ENCODE peak calls at places on chromosomes 11 and 22, in four cellular contexts. One of them, this sample, is unnamed.

GRCh38 chr11:82797595-82797971 is 63.9 kb upstream of the FAM181B start:
- DNase-seq in osteocyte: no peak
- DNase-seq in stomach: no peak
- DNase-seq in activated CD8-positive, alpha-beta T cell treated with anti-CD3 and anti-CD28 coated beads for 36 hours: no peak
- DNase-seq in this sample: no peak

GRCh38 chr11:1548221-1549070 is 23.6 kb downstream of the DUSP8 start:
- DNase-seq in stomach: peak
- DNase-seq in osteocyte: no peak
- DNase-seq in activated CD8-positive, alpha-beta T cell treated with anti-CD3 and anti-CD28 coated beads for 36 hours: no peak
- DNase-seq in this sample: no peak

GRCh38 chr11:32751381-32751780 is 43.1 kb downstream of the CCDC73 start:
- DNase-seq in osteocyte: no peak
- DNase-seq in activated CD8-positive, alpha-beta T cell treated with anti-CD3 and anti-CD28 coated beads for 36 hours: no peak
- DNase-seq in stomach: no peak
- DNase-seq in this sample: no peak

GRCh38 chr11:64245401-64245796 is 1.3 kb downstream of the PPP1R14B start:
- DNase-seq in stomach: peak
- DNase-seq in activated CD8-positive, alpha-beta T cell treated with anti-CD3 and anti-CD28 coated beads for 36 hours: peak
- DNase-seq in osteocyte: no peak
- DNase-seq in this sample: no peak

GRCh38 chr11:131914299-131914902 is 544.0 kb downstream of the NTM start:
- DNase-seq in stomach: no peak
- DNase-seq in activated CD8-positive, alpha-beta T cell treated with anti-CD3 and anti-CD28 coated beads for 36 hours: no peak
- DNase-seq in osteocyte: no peak
- DNase-seq in this sample: no peak

GRCh38 chr11:115921986-115922385 is 417.8 kb upstream of the CADM1 start:
- DNase-seq in osteocyte: no peak
- DNase-seq in stomach: no peak
- DNase-seq in activated CD8-positive, alpha-beta T cell treated with anti-CD3 and anti-CD28 coated beads for 36 hours: no peak
- DNase-seq in this sample: no peak

GRCh38 chr11:1948389-1948788 is 1.3 kb downstream of the MRPL23 start:
- DNase-seq in osteocyte: no peak
- DNase-seq in activated CD8-positive, alpha-beta T cell treated with anti-CD3 and anti-CD28 coated beads for 36 hours: no peak
- DNase-seq in stomach: no peak
- DNase-seq in this sample: peak

GRCh38 chr11:87892291-87892690 is 283.0 kb downstream of the RAB38 start:
- DNase-seq in osteocyte: no peak
- DNase-seq in stomach: no peak
- DNase-seq in activated CD8-positive, alpha-beta T cell treated with anti-CD3 and anti-CD28 coated beads for 36 hours: no peak
- DNase-seq in this sample: no peak

GRCh38 chr11:79610678-79611077 is 169.8 kb upstream of the TENM4 start:
- DNase-seq in activated CD8-positive, alpha-beta T cell treated with anti-CD3 and anti-CD28 coated beads for 36 hours: no peak
- DNase-seq in osteocyte: no peak
- DNase-seq in stomach: no peak
- DNase-seq in this sample: no peak

GRCh38 chr11:31325162-31325561 is 44.4 kb downstream of the DCDC1 start:
- DNase-seq in stomach: no peak
- DNase-seq in activated CD8-positive, alpha-beta T cell treated with anti-CD3 and anti-CD28 coated beads for 36 hours: no peak
- DNase-seq in osteocyte: no peak
- DNase-seq in this sample: no peak

GRCh38 chr22:44661070-44661469 is 40.9 kb upstream of the PRR5 start:
- DNase-seq in activated CD8-positive, alpha-beta T cell treated with anti-CD3 and anti-CD28 coated beads for 36 hours: no peak
- DNase-seq in stomach: no peak
- DNase-seq in osteocyte: no peak
- DNase-seq in this sample: no peak

GRCh38 chr11:16382638-16383380 is 26.5 kb upstream of the SOX6 start:
- DNase-seq in activated CD8-positive, alpha-beta T cell treated with anti-CD3 and anti-CD28 coated beads for 36 hours: no peak
- DNase-seq in stomach: no peak
- DNase-seq in osteocyte: no peak
- DNase-seq in this sample: no peak

GRCh38 chr11:89441606-89442005 is 49.6 kb downstream of the NOX4 start:
- DNase-seq in osteocyte: no peak
- DNase-seq in stomach: no peak
- DNase-seq in activated CD8-positive, alpha-beta T cell treated with anti-CD3 and anti-CD28 coated beads for 36 hours: no peak
- DNase-seq in this sample: no peak

GRCh38 chr22:46363611-46364321 is 28.3 kb downstream of the TRMU start:
- DNase-seq in osteocyte: no peak
- DNase-seq in stomach: no peak
- DNase-seq in activated CD8-positive, alpha-beta T cell treated with anti-CD3 and anti-CD28 coated beads for 36 hours: no peak
- DNase-seq in this sample: no peak

GRCh38 chr11:79466411-79466810 is 25.6 kb upstream of the TENM4 start:
- DNase-seq in osteocyte: no peak
- DNase-seq in activated CD8-positive, alpha-beta T cell treated with anti-CD3 and anti-CD28 coated beads for 36 hours: no peak
- DNase-seq in stomach: no peak
- DNase-seq in this sample: no peak

GRCh38 chr11:96393753-96394348 is 4.0 kb downstream of the JRKL start:
- DNase-seq in activated CD8-positive, alpha-beta T cell treated with anti-CD3 and anti-CD28 coated beads for 36 hours: no peak
- DNase-seq in stomach: no peak
- DNase-seq in osteocyte: no peak
- DNase-seq in this sample: no peak

GRCh38 chr11:46504817-46505613 is 88.8 kb downstream of the AMBRA1 start:
- DNase-seq in osteocyte: no peak
- DNase-seq in stomach: no peak
- DNase-seq in activated CD8-positive, alpha-beta T cell treated with anti-CD3 and anti-CD28 coated beads for 36 hours: no peak
- DNase-seq in this sample: no peak

GRCh38 chr11:67179892-67180490 is 60.9 kb downstream of the KDM2A start:
- DNase-seq in stomach: no peak
- DNase-seq in osteocyte: no peak
- DNase-seq in activated CD8-positive, alpha-beta T cell treated with anti-CD3 and anti-CD28 coated beads for 36 hours: no peak
- DNase-seq in this sample: no peak

GRCh38 chr22:24599514-24599913 is 3.5 kb upstream of the GGT1 start:
- DNase-seq in stomach: no peak
- DNase-seq in activated CD8-positive, alpha-beta T cell treated with anti-CD3 and anti-CD28 coated beads for 36 hours: no peak
- DNase-seq in osteocyte: no peak
- DNase-seq in this sample: no peak

GRCh38 chr11:1193326-1194230 is 29.3 kb upstream of the MUC5B start:
- DNase-seq in osteocyte: peak
- DNase-seq in activated CD8-positive, alpha-beta T cell treated with anti-CD3 and anti-CD28 coated beads for 36 hours: no peak
- DNase-seq in stomach: peak
- DNase-seq in this sample: peak

GRCh38 chr22:41576877-41577276 is 12.8 kb downstream of the PMM1 start:
- DNase-seq in activated CD8-positive, alpha-beta T cell treated with anti-CD3 and anti-CD28 coated beads for 36 hours: peak
- DNase-seq in osteocyte: no peak
- DNase-seq in stomach: peak
- DNase-seq in this sample: no peak

GRCh38 chr22:20424937-20425587 is 12.6 kb downstream of the SCARF2 start:
- DNase-seq in stomach: no peak
- DNase-seq in osteocyte: no peak
- DNase-seq in activated CD8-positive, alpha-beta T cell treated with anti-CD3 and anti-CD28 coated beads for 36 hours: no peak
- DNase-seq in this sample: no peak

GRCh38 chr22:44211256-44211945 is 30.7 kb downstream of the PARVG start:
- DNase-seq in osteocyte: peak
- DNase-seq in stomach: no peak
- DNase-seq in activated CD8-positive, alpha-beta T cell treated with anti-CD3 and anti-CD28 coated beads for 36 hours: no peak
- DNase-seq in this sample: no peak

GRCh38 chr11:32092581-32093170 is 1.8 kb downstream of the RCN1 start:
- DNase-seq in osteocyte: no peak
- DNase-seq in stomach: no peak
- DNase-seq in activated CD8-positive, alpha-beta T cell treated with anti-CD3 and anti-CD28 coated beads for 36 hours: no peak
- DNase-seq in this sample: no peak

GRCh38 chr11:21798216-21798615 is 394.7 kb upstream of the ANO5 start:
- DNase-seq in activated CD8-positive, alpha-beta T cell treated with anti-CD3 and anti-CD28 coated beads for 36 hours: no peak
- DNase-seq in osteocyte: no peak
- DNase-seq in stomach: no peak
- DNase-seq in this sample: no peak

GRCh38 chr11:35142481-35143207 is 3.7 kb downstream of the CD44 start:
- DNase-seq in osteocyte: no peak
- DNase-seq in activated CD8-positive, alpha-beta T cell treated with anti-CD3 and anti-CD28 coated beads for 36 hours: peak
- DNase-seq in stomach: no peak
- DNase-seq in this sample: no peak

GRCh38 chr11:34331329-34331728 is 26.5 kb downstream of the ABTB2 start:
- DNase-seq in osteocyte: no peak
- DNase-seq in activated CD8-positive, alpha-beta T cell treated with anti-CD3 and anti-CD28 coated beads for 36 hours: no peak
- DNase-seq in stomach: no peak
- DNase-seq in this sample: no peak

GRCh38 chr11:76074178-76075112 is 131.9 kb downstream of the WNT11 start:
- DNase-seq in activated CD8-positive, alpha-beta T cell treated with anti-CD3 and anti-CD28 coated beads for 36 hours: no peak
- DNase-seq in stomach: no peak
- DNase-seq in osteocyte: no peak
- DNase-seq in this sample: no peak

DNA sequence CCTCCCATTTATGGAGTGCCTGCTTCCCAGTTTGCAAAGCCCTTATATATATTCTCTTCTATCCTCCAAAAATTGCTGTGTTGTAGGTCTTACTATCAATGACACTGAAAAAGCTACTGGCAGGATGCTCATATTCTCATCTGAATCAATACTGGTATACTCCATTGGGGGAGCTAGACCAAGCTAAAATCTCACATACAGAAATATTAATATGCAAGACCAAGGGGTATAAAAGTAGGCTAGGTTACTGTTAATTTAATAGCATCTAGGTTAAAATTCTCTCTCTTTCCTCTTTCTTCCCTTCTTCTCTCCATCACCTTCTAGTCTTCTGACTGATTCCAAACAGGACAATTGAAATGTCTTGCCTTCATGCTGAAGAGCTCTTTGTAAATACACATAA is 17.1 kb upstream of the BDNF start:
- DNase-seq in osteocyte: no peak
- DNase-seq in stomach: no peak
- DNase-seq in activated CD8-positive, alpha-beta T cell treated with anti-CD3 and anti-CD28 coated beads for 36 hours: no peak
- DNase-seq in this sample: no peak
- TF ChIP-seq CTCF in osteocyte: peak
- TF ChIP-seq CTCF in stomach: no peak
- TF ChIP-seq CTCF in activated CD8-positive, alpha-beta T cell treated with anti-CD3 and anti-CD28 coated beads for 36 hours: no peak
- TF ChIP-seq CTCF in this sample: no peak

GRCh38 chr22:17729561-17729960 is 44.7 kb downstream of the BID start:
- DNase-seq in osteocyte: no peak
- DNase-seq in stomach: no peak
- DNase-seq in activated CD8-positive, alpha-beta T cell treated with anti-CD3 and anti-CD28 coated beads for 36 hours: no peak
- DNase-seq in this sample: no peak

GRCh38 chr22:17734197-17734596 is 40.1 kb downstream of the BID start:
- DNase-seq in osteocyte: no peak
- DNase-seq in activated CD8-positive, alpha-beta T cell treated with anti-CD3 and anti-CD28 coated beads for 36 hours: peak
- DNase-seq in stomach: no peak
- DNase-seq in this sample: no peak

GRCh38 chr22:17733484-17733883 is 40.8 kb downstream of the BID start:
- DNase-seq in activated CD8-positive, alpha-beta T cell treated with anti-CD3 and anti-CD28 coated beads for 36 hours: no peak
- DNase-seq in stomach: no peak
- DNase-seq in osteocyte: no peak
- DNase-seq in this sample: no peak

GRCh38 chr22:17728786-17729185 is 45.5 kb downstream of the BID start:
- DNase-seq in osteocyte: no peak
- DNase-seq in activated CD8-positive, alpha-beta T cell treated with anti-CD3 and anti-CD28 coated beads for 36 hours: no peak
- DNase-seq in stomach: no peak
- DNase-seq in this sample: no peak

GRCh38 chr22:17732251-17732854 is 41.9 kb downstream of the BID start:
- DNase-seq in osteocyte: no peak
- DNase-seq in stomach: no peak
- DNase-seq in activated CD8-positive, alpha-beta T cell treated with anti-CD3 and anti-CD28 coated beads for 36 hours: no peak
- DNase-seq in this sample: no peak
- TF ChIP-seq CTCF in osteocyte: no peak
- TF ChIP-seq CTCF in stomach: no peak
- TF ChIP-seq CTCF in activated CD8-positive, alpha-beta T cell treated with anti-CD3 and anti-CD28 coated beads for 36 hours: no peak
- TF ChIP-seq CTCF in this sample: no peak

GRCh38 chr11:118148240-118148639 is 4.4 kb downstream of the SCN4B start:
- DNase-seq in stomach: no peak
- DNase-seq in activated CD8-positive, alpha-beta T cell treated with anti-CD3 and anti-CD28 coated beads for 36 hours: no peak
- DNase-seq in osteocyte: no peak
- DNase-seq in this sample: no peak
- TF ChIP-seq CTCF in stomach: no peak
- TF ChIP-seq CTCF in activated CD8-positive, alpha-beta T cell treated with anti-CD3 and anti-CD28 coated beads for 36 hours: no peak
- TF ChIP-seq CTCF in osteocyte: no peak
- TF ChIP-seq CTCF in this sample: no peak

GRCh38 chr11:26551186-26551801 is 20.8 kb downstream of the MUC15 start:
- DNase-seq in stomach: no peak
- DNase-seq in activated CD8-positive, alpha-beta T cell treated with anti-CD3 and anti-CD28 coated beads for 36 hours: no peak
- DNase-seq in osteocyte: no peak
- DNase-seq in this sample: no peak
- TF ChIP-seq CTCF in stomach: no peak
- TF ChIP-seq CTCF in activated CD8-positive, alpha-beta T cell treated with anti-CD3 and anti-CD28 coated beads for 36 hours: no peak
- TF ChIP-seq CTCF in osteocyte: peak
- TF ChIP-seq CTCF in this sample: no peak

GRCh38 chr11:25838918-25839611 is 492.9 kb upstream of the ANO3 start:
- DNase-seq in stomach: no peak
- DNase-seq in activated CD8-positive, alpha-beta T cell treated with anti-CD3 and anti-CD28 coated beads for 36 hours: no peak
- DNase-seq in osteocyte: no peak
- DNase-seq in this sample: no peak
- TF ChIP-seq CTCF in stomach: no peak
- TF ChIP-seq CTCF in activated CD8-positive, alpha-beta T cell treated with anti-CD3 and anti-CD28 coated beads for 36 hours: no peak
- TF ChIP-seq CTCF in osteocyte: no peak
- TF ChIP-seq CTCF in this sample: no peak

DNA sequence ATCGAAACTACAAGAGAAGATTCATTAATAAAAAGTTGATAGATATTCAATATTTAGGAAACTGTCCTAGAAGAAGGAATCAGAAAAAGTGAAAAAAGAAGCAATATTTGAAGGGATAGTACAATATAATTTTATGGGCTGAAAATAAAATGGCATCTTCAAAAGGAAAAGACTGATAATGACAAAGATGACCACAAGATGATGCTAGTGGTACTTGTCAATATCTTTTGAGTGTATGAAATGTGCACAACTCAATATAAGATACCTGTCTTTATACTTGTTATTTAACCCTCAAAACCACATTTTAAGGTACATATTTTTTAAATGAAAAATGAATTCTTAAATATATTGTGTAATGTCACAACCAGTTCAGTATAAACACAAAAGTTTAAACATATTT is 1059.6 kb upstream of the RAG2 start:
- DNase-seq in osteocyte: no peak
- DNase-seq in stomach: no peak
- DNase-seq in activated CD8-positive, alpha-beta T cell treated with anti-CD3 and anti-CD28 coated beads for 36 hours: no peak
- DNase-seq in this sample: no peak
- TF ChIP-seq CTCF in osteocyte: peak
- TF ChIP-seq CTCF in stomach: no peak
- TF ChIP-seq CTCF in activated CD8-positive, alpha-beta T cell treated with anti-CD3 and anti-CD28 coated beads for 36 hours: no peak
- TF ChIP-seq CTCF in this sample: no peak

GRCh38 chr11:122045181-122045586 is 70.8 kb downstream of the BLID start:
- DNase-seq in osteocyte: no peak
- DNase-seq in activated CD8-positive, alpha-beta T cell treated with anti-CD3 and anti-CD28 coated beads for 36 hours: no peak
- DNase-seq in stomach: no peak
- DNase-seq in this sample: no peak

GRCh38 chr11:122046438-122046837 is 69.6 kb downstream of the BLID start:
- DNase-seq in activated CD8-positive, alpha-beta T cell treated with anti-CD3 and anti-CD28 coated beads for 36 hours: no peak
- DNase-seq in osteocyte: no peak
- DNase-seq in stomach: no peak
- DNase-seq in this sample: no peak

GRCh38 chr11:122046846-122047245 is 69.2 kb downstream of the BLID start:
- DNase-seq in stomach: no peak
- DNase-seq in osteocyte: no peak
- DNase-seq in activated CD8-positive, alpha-beta T cell treated with anti-CD3 and anti-CD28 coated beads for 36 hours: no peak
- DNase-seq in this sample: no peak

GRCh38 chr11:122042981-122043380 is 73.0 kb downstream of the BLID start:
- DNase-seq in osteocyte: no peak
- DNase-seq in stomach: no peak
- DNase-seq in activated CD8-positive, alpha-beta T cell treated with anti-CD3 and anti-CD28 coated beads for 36 hours: no peak
- DNase-seq in this sample: no peak

DNA sequence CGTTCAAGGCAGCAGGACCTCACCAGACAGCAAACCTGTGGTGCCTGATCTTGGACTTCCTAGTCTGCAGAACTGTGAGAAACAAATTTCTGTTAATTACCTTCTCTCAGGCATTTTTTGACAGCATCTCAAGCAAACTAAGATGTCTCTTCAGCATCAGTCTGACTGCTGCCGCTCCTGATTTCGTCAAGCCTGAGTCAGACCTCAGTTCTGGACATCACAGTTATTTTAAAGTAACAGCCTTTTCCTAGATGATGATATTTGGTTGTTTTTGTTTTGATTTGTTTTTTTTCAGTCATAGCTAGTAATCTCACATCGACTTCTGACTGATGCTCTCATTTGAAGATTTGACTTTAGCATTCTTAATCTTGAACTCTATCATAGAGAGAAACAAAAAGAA is 71.9 kb downstream of the BLID start:
- DNase-seq in stomach: no peak
- DNase-seq in osteocyte: no peak
- DNase-seq in activated CD8-positive, alpha-beta T cell treated with anti-CD3 and anti-CD28 coated beads for 36 hours: no peak
- DNase-seq in this sample: no peak
- TF ChIP-seq CTCF in stomach: no peak
- TF ChIP-seq CTCF in osteocyte: no peak
- TF ChIP-seq CTCF in activated CD8-positive, alpha-beta T cell treated with anti-CD3 and anti-CD28 coated beads for 36 hours: no peak
- TF ChIP-seq CTCF in this sample: no peak